ENCODE peak calls at places on chromosomes 1 and 21, in five cellular contexts. One of them, this sample, is unnamed.

GRCh38 chr1:167935252-167936067 is 1.0 kb upstream of the DCAF6 start:
- DNase-seq in stimulated activated CD8-positive, alpha-beta memory T cell treated with anti-CD3 and anti-CD28 coated beads, Interleukin-15, amount 100 ng/mL, for 1 hour: no peak
- DNase-seq in AG09309: no peak
- DNase-seq in HCT116: no peak
- DNase-seq in COLO829: peak; percentile 29
- DNase-seq in this sample: peak; percentile 47

GRCh38 chr1:233598891-233599541 is 14.9 kb upstream of the KCNK1 start:
- DNase-seq in stimulated activated CD8-positive, alpha-beta memory T cell treated with anti-CD3 and anti-CD28 coated beads, Interleukin-15, amount 100 ng/mL, for 1 hour: no peak
- DNase-seq in AG09309: no peak
- DNase-seq in HCT116: no peak
- DNase-seq in COLO829: no peak
- DNase-seq in this sample: no peak

GRCh38 chr1:203995228-203995627 is 77.7 kb upstream of the SOX13 start:
- DNase-seq in stimulated activated CD8-positive, alpha-beta memory T cell treated with anti-CD3 and anti-CD28 coated beads, Interleukin-15, amount 100 ng/mL, for 1 hour: no peak
- DNase-seq in AG09309: no peak
- DNase-seq in HCT116: no peak
- DNase-seq in COLO829: no peak
- DNase-seq in this sample: no peak

GRCh38 chr1:30848130-30848529 is 60.4 kb downstream of the SDC3 start:
- DNase-seq in stimulated activated CD8-positive, alpha-beta memory T cell treated with anti-CD3 and anti-CD28 coated beads, Interleukin-15, amount 100 ng/mL, for 1 hour: no peak
- DNase-seq in AG09309: no peak
- DNase-seq in HCT116: no peak
- DNase-seq in COLO829: no peak
- DNase-seq in this sample: no peak

GRCh38 chr1:58409826-58410225 is 136.7 kb downstream of the OMA1 start:
- DNase-seq in stimulated activated CD8-positive, alpha-beta memory T cell treated with anti-CD3 and anti-CD28 coated beads, Interleukin-15, amount 100 ng/mL, for 1 hour: no peak
- DNase-seq in AG09309: peak; percentile 93
- DNase-seq in HCT116: no peak
- DNase-seq in COLO829: no peak
- DNase-seq in this sample: no peak

GRCh38 chr21:38817371-38818335 is 11.9 kb downstream of the ETS2 start:
- DNase-seq in stimulated activated CD8-positive, alpha-beta memory T cell treated with anti-CD3 and anti-CD28 coated beads, Interleukin-15, amount 100 ng/mL, for 1 hour: no peak
- DNase-seq in AG09309: no peak
- DNase-seq in HCT116: no peak
- DNase-seq in COLO829: no peak
- DNase-seq in this sample: no peak

GRCh38 chr1:187646536-187647128 is 817.9 kb downstream of the PLA2G4A start:
- DNase-seq in stimulated activated CD8-positive, alpha-beta memory T cell treated with anti-CD3 and anti-CD28 coated beads, Interleukin-15, amount 100 ng/mL, for 1 hour: no peak
- DNase-seq in AG09309: no peak
- DNase-seq in HCT116: no peak
- DNase-seq in COLO829: no peak
- DNase-seq in this sample: no peak

GRCh38 chr1:41739061-41739955 is 179.4 kb downstream of the HIVEP3 start:
- DNase-seq in stimulated activated CD8-positive, alpha-beta memory T cell treated with anti-CD3 and anti-CD28 coated beads, Interleukin-15, amount 100 ng/mL, for 1 hour: peak; percentile 43
- DNase-seq in AG09309: no peak
- DNase-seq in HCT116: no peak
- DNase-seq in COLO829: no peak
- DNase-seq in this sample: no peak

GRCh38 chr1:22452401-22452963 is 831 bp downstream of the ZBTB40 start:
- DNase-seq in stimulated activated CD8-positive, alpha-beta memory T cell treated with anti-CD3 and anti-CD28 coated beads, Interleukin-15, amount 100 ng/mL, for 1 hour: no peak
- DNase-seq in AG09309: no peak
- DNase-seq in HCT116: no peak
- DNase-seq in COLO829: no peak
- DNase-seq in this sample: no peak

GRCh38 chr1:192967901-192968300 is 91.3 kb downstream of the UCHL5 start:
- DNase-seq in stimulated activated CD8-positive, alpha-beta memory T cell treated with anti-CD3 and anti-CD28 coated beads, Interleukin-15, amount 100 ng/mL, for 1 hour: no peak
- DNase-seq in AG09309: no peak
- DNase-seq in HCT116: no peak
- DNase-seq in COLO829: no peak
- DNase-seq in this sample: no peak

GRCh38 chr1:223720987-223721591 is 8.8 kb downstream of the CAPN2 start:
- DNase-seq in stimulated activated CD8-positive, alpha-beta memory T cell treated with anti-CD3 and anti-CD28 coated beads, Interleukin-15, amount 100 ng/mL, for 1 hour: no peak
- DNase-seq in AG09309: peak; percentile 82
- DNase-seq in HCT116: no peak
- DNase-seq in COLO829: no peak
- DNase-seq in this sample: no peak

GRCh38 chr1:93164816-93165215 is 15.4 kb downstream of the TMED5 start:
- DNase-seq in stimulated activated CD8-positive, alpha-beta memory T cell treated with anti-CD3 and anti-CD28 coated beads, Interleukin-15, amount 100 ng/mL, for 1 hour: no peak
- DNase-seq in AG09309: no peak
- DNase-seq in HCT116: no peak
- DNase-seq in COLO829: no peak
- DNase-seq in this sample: no peak

GRCh38 chr1:33010946-33011731 is 25.5 kb downstream of the AK2 start:
- DNase-seq in stimulated activated CD8-positive, alpha-beta memory T cell treated with anti-CD3 and anti-CD28 coated beads, Interleukin-15, amount 100 ng/mL, for 1 hour: no peak
- DNase-seq in AG09309: peak; percentile 23
- DNase-seq in HCT116: no peak
- DNase-seq in COLO829: peak; percentile 88
- DNase-seq in this sample: no peak

GRCh38 chr1:184828369-184828717 is 73.7 kb upstream of the EDEM3 start:
- DNase-seq in stimulated activated CD8-positive, alpha-beta memory T cell treated with anti-CD3 and anti-CD28 coated beads, Interleukin-15, amount 100 ng/mL, for 1 hour: no peak
- DNase-seq in AG09309: no peak
- DNase-seq in HCT116: no peak
- DNase-seq in COLO829: no peak
- DNase-seq in this sample: no peak